ENCODE peak calls at places on chromosomes 5 and 9, in nine cellular contexts. J is iris pigment epithelial cell; L is anterior cingulate cortex; B is WTC11; U is fibroblast of gingiva; O is fibroblast of lung; P is KG1; F is stimulated activated CD4-positive, alpha-beta T cell treated with anti-CD3 and anti-CD28 coated beads, Interleukin-1b, Interleukin-23, amount 100 ng/mL, for 48 hours; Z is left ventricle myocardium inferior. I is an unnamed sample.

GRCh38 chr9:97059661-97060060 is 20.7 kb upstream of the CTSV start:
- DNase-seq in O (no peak), U (no peak), F (no peak), P (no peak), J (no peak), B (no peak), Z (no peak), L (no peak), I (no peak)

GRCh38 chr5:90293931-90294330 is 115.6 kb downstream of the CETN3 start:
- DNase-seq in L (no peak), P (no peak), O (peak), U (no peak), B (no peak), J (peak), Z (no peak), F (no peak), I (no peak)

GRCh38 chr9:33884856-33885701 is 68.1 kb downstream of the UBE2R2 start:
- DNase-seq in O (peak), U (peak), L (no peak), P (no peak), B (no peak), F (no peak), J (no peak), Z (no peak), I (no peak)

GRCh38 chr5:119328753-119329602 is 26.8 kb upstream of the TNFAIP8 start:
- DNase-seq in J (peak), P (no peak), U (peak), Z (no peak), F (peak), O (peak), L (no peak), B (no peak), I (no peak)

GRCh38 chr9:90423661-90424193 is 218.9 kb downstream of the DIRAS2 start:
- DNase-seq in P (no peak), U (no peak), Z (no peak), L (no peak), J (no peak), O (peak), B (no peak), F (no peak), I (no peak)

GRCh38 chr5:123176224-123176937 is 87.3 kb downstream of the PRDM6 start:
- DNase-seq in U (peak), Z (no peak), J (peak), B (no peak), O (peak), P (no peak), F (no peak), L (no peak), I (no peak)

GRCh38 chr5:43573058-43573457 is 16.2 kb upstream of the PAIP1 start:
- DNase-seq in L (no peak), B (no peak), J (peak), Z (no peak), F (no peak), P (no peak), O (peak), U (peak), I (no peak)

GRCh38 chr9:70477907-70478480 is 63.5 kb upstream of the KLF9 start:
- DNase-seq in P (no peak), F (no peak), L (no peak), O (no peak), U (peak), J (no peak), Z (no peak), B (no peak), I (no peak)

GRCh38 chr5:106755789-106756188 is 914.9 kb downstream of the EFNA5 start:
- DNase-seq in O (no peak), F (no peak), L (no peak), J (no peak), U (no peak), B (no peak), Z (no peak), P (no peak), I (no peak)

GRCh38 chr5:154110781-154111180 is 72.0 kb downstream of the MFAP3 start:
- DNase-seq in F (no peak), J (peak), B (no peak), P (no peak), Z (no peak), O (peak), U (no peak), L (no peak), I (no peak)

GRCh38 chr5:177507165-177507564 is 2.5 kb downstream of the DOK3 start:
- DNase-seq in L (no peak), J (peak), F (no peak), O (no peak), U (no peak), P (no peak), Z (no peak), B (no peak), I (no peak)

GRCh38 chr9:21964925-21965385 is 29.2 kb downstream of the CDKN2A start:
- DNase-seq in U (peak), J (peak), B (no peak), P (no peak), L (no peak), Z (no peak), O (peak), F (peak), I (no peak)

GRCh38 chr5:128252196-128252595 is 168.6 kb downstream of the SLC12A2 start:
- DNase-seq in O (peak), P (no peak), B (no peak), J (peak), U (peak), F (no peak), L (no peak), Z (no peak), I (no peak)

GRCh38 chr9:96859461-96860198 is 5.3 kb upstream of the ZNF782 start:
- DNase-seq in B (no peak), P (no peak), J (peak), Z (no peak), L (no peak), U (peak), O (peak), F (no peak), I (no peak)

GRCh38 chr9:127021664-127022337 is 100.6 kb downstream of the ANGPTL2 start:
- DNase-seq in Z (peak), J (peak), B (no peak), O (peak), P (no peak), F (no peak), L (peak), U (peak), I (peak)

GRCh38 chr5:157778121-157778805 is 34.8 kb downstream of the LSM11 start:
- DNase-seq in F (no peak), Z (no peak), J (peak), B (no peak), O (peak), P (no peak), L (no peak), U (peak), I (no peak)

GRCh38 chr9:113592806-113593575 is 129.5 kb downstream of the RGS3 start:
- DNase-seq in L (no peak), P (no peak), U (no peak), O (no peak), B (no peak), F (no peak), Z (no peak), J (no peak), I (no peak)

GRCh38 chr9:93224591-93224990 is 40.7 kb downstream of the WNK2 start:
- DNase-seq in O (no peak), J (no peak), U (no peak), F (no peak), L (no peak), P (no peak), Z (no peak), B (no peak), I (no peak)

GRCh38 chr9:111945216-111945615 is 48.6 kb downstream of the UGCG start:
- DNase-seq in U (peak), P (no peak), J (peak), B (no peak), O (peak), F (no peak), Z (no peak), L (no peak), I (no peak)

GRCh38 chr5:44770936-44771717 is 37.6 kb upstream of the MRPS30 start:
- DNase-seq in O (no peak), B (no peak), J (no peak), U (no peak), L (no peak), Z (no peak), F (no peak), P (no peak), I (no peak)

GRCh38 chr9:13083366-13083765 is 196.1 kb downstream of the MPDZ start:
- DNase-seq in L (no peak), B (no peak), F (no peak), U (no peak), Z (no peak), J (no peak), P (no peak), O (peak), I (no peak)

GRCh38 chr9:86460211-86461002 is 106.2 kb upstream of the TUT7 start:
- DNase-seq in O (peak), U (peak), F (no peak), Z (no peak), B (no peak), P (no peak), L (no peak), J (peak), I (no peak)

GRCh38 chr5:127813633-127814171 is 110.5 kb downstream of the CCDC192 start:
- DNase-seq in J (peak), Z (no peak), P (no peak), O (peak), B (no peak), L (no peak), U (peak), F (no peak), I (no peak)

GRCh38 chr9:133239533-133240090 is 30.6 kb upstream of the OBP2B start:
- DNase-seq in L (no peak), F (no peak), J (no peak), B (no peak), P (no peak), Z (no peak), U (no peak), O (no peak), I (no peak)

GRCh38 chr5:38448553-38449350 is 107.7 kb downstream of the LIFR start:
- DNase-seq in U (no peak), P (no peak), B (no peak), L (no peak), O (no peak), J (no peak), F (no peak), Z (no peak), I (no peak)

GRCh38 chr9:100473271-100474081 is 527 bp downstream of the TMEFF1 start:
- DNase-seq in P (no peak), J (peak), O (peak), F (peak), U (peak), B (peak), L (no peak), Z (no peak), I (no peak)

GRCh38 chr5:54090495-54091084 is 219.8 kb downstream of the ARL15 start:
- DNase-seq in U (peak), Z (no peak), O (peak), L (no peak), J (peak), B (no peak), P (no peak), F (no peak), I (no peak)